ENCODE peak calls at places on chromosomes 13 and 19, in seven cellular contexts. S is CD8-positive, alpha-beta T cell; E is activated CD8-positive, alpha-beta T cell treated with anti-CD3 and anti-CD28 coated beads for 36 hours; T is tibial artery; J is left ventricle myocardium inferior; U is fibroblast of lung; L is osteocyte. V is an unnamed sample.

GRCh38 chr19:54021363-54021762 is 29.9 kb downstream of the CACNG6 start:
- DNase-seq in S (no peak), E (no peak), T (no peak), J (no peak), U (no peak), L (no peak), V (no peak)

GRCh38 chr13:60654405-60654804 is 257.4 kb downstream of the TDRD3 start:
- DNase-seq in S (no peak), E (no peak), T (no peak), J (peak; percentile 33), U (peak; percentile 3), L (no peak), V (peak; percentile 43)

GRCh38 chr13:94708031-94708571 is 4.2 kb downstream of the SOX21 start:
- DNase-seq in S (no peak), E (no peak), T (no peak), J (no peak), U (no peak), L (peak; percentile 60), V (peak; percentile 9)

GRCh38 chr13:52765991-52766390 is 26.4 kb upstream of the CNMD start:
- DNase-seq in S (no peak), E (no peak), T (no peak), J (no peak), U (no peak), L (no peak), V (no peak)

GRCh38 chr19:34964598-34964997 is 569 bp upstream of the ZNF792 start:
- DNase-seq in S (no peak), E (no peak), T (no peak), J (no peak), U (no peak), L (peak; percentile 30), V (no peak)

GRCh38 chr19:982567-983170 is 1.5 kb upstream of the WDR18 start:
- DNase-seq in S (peak; percentile 57), E (peak; percentile 76), T (peak; percentile 79), J (peak; percentile 74), U (peak; percentile 42), L (peak; percentile 93), V (peak; percentile 47)

GRCh38 chr13:21033224-21033855 is 28.0 kb downstream of the LATS2 start:
- DNase-seq in S (no peak), E (no peak), T (peak; percentile 77), J (no peak), U (peak; percentile 66), L (no peak), V (peak; percentile 62)

GRCh38 chr13:26961890-26962615 is 201.5 kb upstream of the GPR12 start:
- DNase-seq in S (no peak), E (no peak), T (no peak), J (no peak), U (no peak), L (no peak), V (no peak)

GRCh38 chr13:31469377-31469776 is 269.6 kb downstream of the B3GLCT start:
- DNase-seq in S (no peak), E (no peak), T (no peak), J (no peak), U (no peak), L (no peak), V (no peak)

GRCh38 chr19:13604902-13605586 is 98.8 kb upstream of the CACNA1A start:
- DNase-seq in S (no peak), E (no peak), T (no peak), J (no peak), U (no peak), L (no peak), V (no peak)

GRCh38 chr19:11168568-11168967 is 13.0 kb upstream of the SPC24 start:
- DNase-seq in S (no peak), E (no peak), T (peak; percentile 86), J (no peak), U (peak; percentile 93), L (no peak), V (peak; percentile 93)

GRCh38 chr19:43957891-43958290 is 6.9 kb downstream of the ZNF221 start:
- DNase-seq in S (no peak), E (no peak), T (no peak), J (no peak), U (peak; percentile 86), L (no peak), V (peak; percentile 5)

GRCh38 chr19:6580313-6580712 is 10.6 kb downstream of the CD70 start:
- DNase-seq in S (no peak), E (no peak), T (no peak), J (no peak), U (peak; percentile 25), L (no peak), V (peak; percentile 71)

GRCh38 chr13:48291730-48292129 is 11.8 kb upstream of the RB1 start:
- DNase-seq in S (no peak), E (no peak), T (no peak), J (no peak), U (no peak), L (no peak), V (no peak)

GRCh38 chr13:49584771-49585182 is 581 bp downstream of the RCBTB1 start:
- DNase-seq in S (no peak), E (peak; percentile 10), T (no peak), J (no peak), U (no peak), L (no peak), V (peak; percentile 22)

GRCh38 chr19:51799311-51799997 is 4.5 kb downstream of the FPR3 start:
- DNase-seq in S (no peak), E (no peak), T (peak; percentile 90), J (peak; percentile 89), U (peak; percentile 97), L (no peak), V (peak; percentile 94)

GRCh38 chr13:28313579-28313978 is 175.2 kb downstream of the PAN3 start:
- DNase-seq in S (no peak), E (peak; percentile 62), T (no peak), J (no peak), U (peak; percentile 55), L (no peak), V (no peak)

GRCh38 chr19:10603084-10603872 is 16.2 kb upstream of the AP1M2 start:
- DNase-seq in S (peak; percentile 62), E (peak; percentile 95), T (peak; percentile 81), J (peak; percentile 39), U (no peak), L (no peak), V (no peak)

GRCh38 chr19:1248454-1249297 is at the start of gene MIDN:
- DNase-seq in S (peak; percentile 64), E (peak; percentile 81), T (peak; percentile 92), J (peak; percentile 88), U (peak; percentile 90), L (peak; percentile 96), V (peak; percentile 92)

GRCh38 chr19:18204394-18205179 is 745 bp upstream of the RAB3A start:
- DNase-seq in S (no peak), E (peak; percentile 70), T (no peak), J (no peak), U (no peak), L (no peak), V (no peak)

GRCh38 chr19:5031231-5032100 is 62.6 kb downstream of the KDM4B start:
- DNase-seq in S (peak; percentile 70), E (peak; percentile 87), T (peak; percentile 87), J (peak; percentile 84), U (peak; percentile 67), L (peak; percentile 95), V (peak; percentile 66)

GRCh38 chr19:40413291-40413994 is at the start of gene PRX:
- DNase-seq in S (no peak), E (no peak), T (no peak), J (no peak), U (no peak), L (no peak), V (no peak)

GRCh38 chr19:34366670-34367423 is 1.9 kb downstream of the GPI start:
- DNase-seq in S (no peak), E (no peak), T (no peak), J (no peak), U (peak; percentile 88), L (no peak), V (peak; percentile 36)

GRCh38 chr19:19410553-19411550 is 5.4 kb downstream of the GATAD2A start:
- DNase-seq in S (no peak), E (peak; percentile 73), T (no peak), J (no peak), U (no peak), L (no peak), V (no peak)

DNA sequence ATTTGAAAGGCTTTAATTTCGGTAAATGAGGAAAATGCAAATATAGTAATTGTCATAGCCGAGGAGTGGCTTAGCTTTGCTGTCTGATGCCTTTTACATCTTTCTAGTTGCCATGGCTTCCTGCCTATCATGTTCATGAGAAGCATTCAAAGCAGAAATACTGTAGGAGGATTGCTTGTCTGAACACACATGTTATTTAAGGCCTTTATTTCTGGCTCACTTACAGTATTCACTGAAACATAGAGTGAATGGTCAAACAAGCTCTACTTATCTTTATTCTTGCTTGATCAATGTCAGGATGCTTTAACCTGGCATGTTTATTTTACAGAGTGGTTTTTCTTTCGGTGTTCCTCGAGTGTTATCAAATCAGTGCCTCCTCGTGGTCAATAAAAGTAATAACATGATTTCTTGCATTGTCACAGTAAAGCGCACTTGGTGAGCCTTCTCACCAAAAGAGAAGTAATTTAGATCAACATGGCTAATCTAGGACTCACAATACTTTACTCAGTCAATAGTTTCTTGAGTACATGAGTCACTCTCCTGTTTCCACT is 73.5 kb upstream of the PCDH17 start:
- DNase-seq in S (no peak), E (no peak), T (no peak), J (no peak), U (peak; percentile 1), L (no peak), V (peak; percentile 3)
- TF ChIP-seq CTCF in S (no peak), E (no peak), T (no peak), J (no peak), U (no peak), L (peak; percentile 46), V (no peak)

DNA sequence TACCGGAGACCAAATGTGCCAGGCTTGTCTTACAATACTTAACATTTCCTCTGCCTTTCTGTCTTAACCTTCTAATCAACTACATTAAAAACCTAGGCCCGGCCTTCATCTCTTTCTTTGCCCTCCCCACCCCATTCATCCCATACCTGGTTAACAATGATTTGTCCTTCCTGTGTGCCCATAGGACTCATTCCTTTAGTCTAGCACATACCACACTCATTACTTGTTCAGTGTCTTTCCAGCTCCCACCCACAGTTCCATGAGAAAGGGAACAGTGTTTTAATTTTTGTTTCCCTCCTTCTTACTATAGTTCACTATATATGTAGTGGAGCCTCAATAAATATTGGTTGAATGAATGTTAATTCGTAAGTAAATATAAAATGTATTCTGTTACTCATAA is 2.4 kb downstream of the CLN5 start:
- DNase-seq in S (no peak), E (no peak), T (no peak), J (no peak), U (no peak), L (no peak), V (no peak)
- TF ChIP-seq CTCF in S (no peak), E (no peak), T (no peak), J (no peak), U (no peak), L (no peak), V (no peak)

GRCh38 chr13:106401081-106401480 is 134.4 kb downstream of the EFNB2 start:
- DNase-seq in S (no peak), E (no peak), T (no peak), J (no peak), U (no peak), L (no peak), V (no peak)
- TF ChIP-seq CTCF in S (no peak), E (no peak), T (no peak), J (no peak), U (no peak), L (no peak), V (no peak)

DNA sequence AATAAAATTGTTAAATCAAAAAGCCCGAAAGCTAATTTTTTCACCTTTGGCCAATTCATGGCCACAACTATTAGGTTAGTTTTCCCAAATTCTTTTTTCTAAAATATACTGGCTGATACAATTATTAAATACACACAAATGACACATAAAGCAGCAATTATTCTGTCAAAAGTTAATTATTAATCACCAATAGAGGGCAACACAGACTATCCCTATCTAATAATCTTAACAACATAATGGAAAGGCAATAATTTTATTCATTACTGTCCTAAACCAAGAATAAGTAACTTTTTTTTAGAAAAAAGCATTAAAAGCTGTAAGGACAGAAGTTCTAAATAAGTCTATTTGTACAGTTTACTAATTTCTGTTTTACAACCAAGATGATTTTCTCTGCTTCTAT is 51.7 kb downstream of the KATNAL1 start:
- DNase-seq in S (no peak), E (no peak), T (no peak), J (no peak), U (peak; percentile 33), L (no peak), V (no peak)
- TF ChIP-seq CTCF in S (no peak), E (no peak), T (no peak), J (peak; percentile 37), U (no peak), L (no peak), V (no peak)

V was measured in astrocyte of the spinal cord.